ENCODE peak calls at places on chromosomes 4 and X, in five cellular contexts. P is neural progenitor cell, D is lung, V is right lobe of liver, I is fibroblast of lung. O is an unnamed sample.

GRCh38 chrX:13732246-13733067 is 2.0 kb downstream of the TRAPPC2 start:
- DNase-seq in P (no peak), D (no peak), V (no peak), I (peak; percentile 80), O (no peak)

GRCh38 chrX:49270249-49270921 is 792 bp downstream of the PPP1R3F start:
- DNase-seq in P (peak; percentile 14), D (no peak), V (no peak), I (no peak), O (no peak)

GRCh38 chr4:53227451-53227850 is 138.4 kb downstream of the SCFD2 start:
- DNase-seq in P (no peak), D (no peak), V (no peak), I (no peak), O (no peak)

GRCh38 chr4:7423801-7424552 is 10.8 kb downstream of the PSAPL1 start:
- DNase-seq in P (no peak), D (no peak), V (peak; percentile 35), I (peak; percentile 19), O (no peak)

GRCh38 chrX:13747836-13748235 is 13.3 kb downstream of the OFD1 start:
- DNase-seq in P (peak; percentile 33), D (no peak), V (no peak), I (peak; percentile 58), O (peak; percentile 51)

GRCh38 chrX:125152011-125152410 is 167.7 kb upstream of the TEX13C start:
- DNase-seq in P (no peak), D (no peak), V (no peak), I (no peak), O (no peak)

GRCh38 chr4:7831858-7832257 is 107.8 kb downstream of the AFAP1 start:
- DNase-seq in P (no peak), D (no peak), V (no peak), I (no peak), O (no peak)

GRCh38 chrX:107678957-107679740 is 50.8 kb downstream of the PRPS1 start:
- DNase-seq in P (no peak), D (peak; percentile 56), V (no peak), I (peak; percentile 55), O (peak; percentile 11)

GRCh38 chrX:11664211-11664888 is 1.4 kb downstream of the ARHGAP6 start:
- DNase-seq in P (peak; percentile 31), D (no peak), V (no peak), I (peak; percentile 12), O (no peak)
- TF ChIP-seq CTCF in P (no peak), D (no peak), V (no peak), I (no peak), O (no peak)

DNA sequence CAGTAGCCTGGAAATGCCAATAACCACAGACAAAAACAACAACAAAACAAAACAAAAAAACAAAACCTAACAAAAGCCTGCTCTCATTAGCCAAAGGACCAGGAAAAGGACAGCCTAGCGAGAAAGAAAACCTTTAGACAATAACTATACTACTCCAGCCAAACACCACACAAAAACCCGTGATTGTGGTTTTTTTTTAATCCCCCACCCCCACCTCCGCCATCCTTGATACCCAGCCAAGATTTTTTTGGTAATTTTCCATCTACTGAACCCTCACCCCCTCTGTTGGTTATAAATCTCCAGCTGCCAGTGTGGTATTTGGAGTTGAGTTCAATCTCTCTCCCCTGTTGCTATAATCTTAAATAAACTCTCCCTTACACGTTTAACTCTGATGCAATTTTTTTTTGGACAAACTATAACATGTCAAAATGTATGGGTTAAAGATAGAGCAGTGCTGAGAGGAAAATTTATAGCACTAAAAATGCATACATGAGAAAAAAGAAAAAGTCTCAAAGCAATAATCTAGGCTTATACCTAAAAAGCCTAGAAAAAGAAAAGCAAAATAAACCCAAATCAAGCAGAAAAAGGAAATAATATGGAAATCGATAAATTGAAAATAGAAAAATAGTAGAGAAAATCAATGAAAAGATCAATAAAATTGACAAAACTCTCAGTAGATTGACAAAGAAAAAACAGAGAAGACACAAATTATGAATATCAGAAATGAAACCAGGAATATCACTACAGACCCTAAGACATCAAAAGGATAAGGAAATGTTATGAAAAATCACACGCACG is 83.7 kb downstream of the NAT8L start:
- DNase-seq in P (no peak), D (no peak), V (no peak), I (peak; percentile 41), O (no peak)
- TF ChIP-seq CTCF in P (no peak), D (no peak), V (no peak), I (no peak), O (no peak)

GRCh38 chrX:153884136-153885076 is 1.6 kb downstream of the L1CAM start:
- DNase-seq in P (no peak), D (no peak), V (no peak), I (no peak), O (no peak)
- TF ChIP-seq CTCF in P (peak; percentile 31), D (no peak), V (no peak), I (no peak), O (no peak)

GRCh38 chr4:75939890-75940691 is 722 bp downstream of the NAAA start:
- DNase-seq in P (peak; percentile 81), D (peak; percentile 71), V (peak; percentile 82), I (peak; percentile 60), O (peak; percentile 35)

GRCh38 chr4:75935628-75936027 is 5.2 kb downstream of the NAAA start:
- DNase-seq in P (no peak), D (no peak), V (no peak), I (no peak), O (no peak)

GRCh38 chr4:75940692-75941253 is at the start of gene NAAA:
- DNase-seq in P (peak; percentile 87), D (peak; percentile 85), V (peak; percentile 93), I (peak; percentile 72), O (peak; percentile 67)
- TF ChIP-seq CTCF in P (no peak), D (no peak), V (peak; percentile 80), I (no peak), O (peak; percentile 58)

GRCh38 chrX:42680651-42681050 is 97.3 kb downstream of the PPP1R2C start:
- DNase-seq in P (peak; percentile 57), D (no peak), V (no peak), I (peak; percentile 26), O (no peak)

GRCh38 chrX:42673411-42673810 is 104.6 kb downstream of the PPP1R2C start:
- DNase-seq in P (no peak), D (no peak), V (no peak), I (no peak), O (no peak)

GRCh38 chrX:42684062-42684461 is 93.9 kb downstream of the PPP1R2C start:
- DNase-seq in P (no peak), D (no peak), V (no peak), I (no peak), O (no peak)

DNA sequence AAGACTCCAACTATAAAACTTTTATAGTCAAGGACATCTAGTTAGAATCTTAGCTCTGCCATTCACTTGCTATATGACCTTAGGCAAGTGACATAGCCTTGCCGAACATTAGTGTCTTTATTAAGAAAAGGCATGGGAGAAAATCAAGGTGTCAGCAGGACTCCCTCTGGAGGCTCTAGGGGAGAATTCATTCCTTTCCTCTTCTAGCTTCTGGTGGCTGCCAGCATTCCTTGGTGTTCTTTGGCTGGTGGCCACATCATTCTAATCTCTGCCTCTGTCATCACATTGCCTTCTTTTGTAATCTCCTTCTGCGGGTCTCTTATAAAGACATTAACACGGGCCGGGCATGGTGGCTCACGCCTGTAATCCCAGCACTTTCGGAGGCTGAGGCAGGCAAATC is 99.8 kb downstream of the PPP1R2C start:
- DNase-seq in P (no peak), D (no peak), V (no peak), I (peak; percentile 6), O (no peak)
- TF ChIP-seq CTCF in P (peak; percentile 11), D (no peak), V (peak; percentile 14), I (no peak), O (no peak)

GRCh38 chr4:139299536-139299935 is 1.8 kb upstream of the NAA15 start:
- DNase-seq in P (no peak), D (no peak), V (no peak), I (peak; percentile 70), O (peak; percentile 51)
- TF ChIP-seq CTCF in P (no peak), D (no peak), V (no peak), I (no peak), O (no peak)

GRCh38 chr4:142845293-142846070 is 619 bp downstream of the INPP4B start:
- DNase-seq in P (peak; percentile 55), D (no peak), V (no peak), I (peak; percentile 29), O (no peak)

GRCh38 chr4:142844782-142845181 is 1.3 kb downstream of the INPP4B start:
- DNase-seq in P (no peak), D (no peak), V (no peak), I (no peak), O (no peak)

GRCh38 chr4:142846729-142847606 is 867 bp upstream of the INPP4B start:
- DNase-seq in P (peak; percentile 67), D (no peak), V (peak; percentile 45), I (peak; percentile 40), O (peak; percentile 26)

GRCh38 chr4:142846105-142846728 is at the start of gene INPP4B:
- DNase-seq in P (peak; percentile 72), D (no peak), V (no peak), I (peak; percentile 76), O (peak; percentile 57)

DNA sequence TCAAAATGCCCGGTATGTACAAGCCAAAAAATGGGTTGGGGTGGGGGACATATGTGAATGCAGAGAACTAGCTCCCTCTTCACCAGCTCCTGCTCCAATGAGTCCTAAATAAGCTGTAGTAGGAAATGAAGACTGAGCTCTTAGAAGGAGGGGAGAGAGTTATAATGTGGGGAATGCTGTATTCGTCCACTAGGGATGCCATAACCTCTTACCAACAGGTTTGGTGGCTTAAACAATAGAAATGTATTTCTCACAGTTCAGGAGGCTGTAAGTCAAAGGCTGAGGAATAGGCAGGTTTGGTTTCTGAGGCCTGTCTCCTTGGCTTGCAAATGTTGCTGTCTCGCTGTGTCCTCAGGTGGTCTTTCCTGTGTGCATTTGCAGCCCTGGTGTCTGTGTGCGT is 4.4 kb upstream of the INPP4B start:
- DNase-seq in P (peak; percentile 15), D (no peak), V (no peak), I (no peak), O (peak; percentile 11)
- TF ChIP-seq CTCF in P (peak; percentile 47), D (no peak), V (no peak), I (peak; percentile 28), O (peak; percentile 70)

GRCh38 chrX:74636749-74637314 is 22.4 kb upstream of the RLIM start:
- DNase-seq in P (no peak), D (no peak), V (no peak), I (no peak), O (no peak)
- TF ChIP-seq CTCF in P (no peak), D (no peak), V (no peak), I (no peak), O (no peak)

GRCh38 chr4:17702666-17703065 is 78.8 kb downstream of the FAM184B start:
- DNase-seq in P (no peak), D (no peak), V (no peak), I (no peak), O (no peak)

GRCh38 chr4:17704020-17704657 is 77.3 kb downstream of the FAM184B start:
- DNase-seq in P (no peak), D (no peak), V (no peak), I (no peak), O (no peak)

GRCh38 chr4:17699380-17699779 is 82.0 kb downstream of the FAM184B start:
- DNase-seq in P (no peak), D (no peak), V (no peak), I (no peak), O (no peak)

GRCh38 chr4:17701882-17702281 is 79.5 kb downstream of the FAM184B start:
- DNase-seq in P (no peak), D (no peak), V (no peak), I (no peak), O (no peak)

GRCh38 chr4:17701146-17701859 is 80.1 kb downstream of the FAM184B start:
- DNase-seq in P (no peak), D (no peak), V (no peak), I (no peak), O (no peak)
- TF ChIP-seq CTCF in P (no peak), D (no peak), V (no peak), I (no peak), O (no peak)